ENCODE peak calls at places on chromosomes 4 and X, in five cellular contexts. Z is activated naive CD4-positive, alpha-beta T cell treated with anti-CD3 and anti-CD28 coated beads, Interleukin-2, amount 50 U/mL, for 72 hours; C is NCI-H524; I is activated CD4-positive, alpha-beta T cell treated with anti-CD3 and anti-CD28 coated beads, Interleukin-2, amount 50 U/mL, for 24 hours; A is iPS-NIHi11. O is an unnamed sample.

GRCh38 chr4:145347684-145348083 is 134.0 kb upstream of the SMAD1 start:
- DNase-seq in Z (no peak), C (no peak), I (no peak), A (no peak), O (no peak)

GRCh38 chr4:54586343-54586953 is 71.3 kb upstream of the KIT start:
- DNase-seq in Z (no peak), C (no peak), I (no peak), A (no peak), O (peak)

GRCh38 chrX:97860206-97860605 is 976.5 kb downstream of the RPA4 start:
- DNase-seq in Z (no peak), C (no peak), I (no peak), A (no peak), O (peak)

GRCh38 chrX:132815643-132816042 is 142.8 kb downstream of the HS6ST2 start:
- DNase-seq in Z (no peak), C (no peak), I (no peak), A (no peak), O (no peak)

GRCh38 chr4:172842759-172843158 is 325.9 kb upstream of the GALNT7 start:
- DNase-seq in Z (no peak), C (no peak), I (no peak), A (no peak), O (no peak)

GRCh38 chrX:41382699-41383645 is 49.0 kb downstream of the DDX3X start:
- DNase-seq in Z (no peak), C (no peak), I (no peak), A (no peak), O (no peak)

GRCh38 chr4:87946766-87947165 is 28.7 kb upstream of the SPP1 start:
- DNase-seq in Z (no peak), C (no peak), I (no peak), A (no peak), O (no peak)

GRCh38 chr4:53956053-53956452 is 108.4 kb downstream of the CHIC2 start:
- DNase-seq in Z (no peak), C (no peak), I (no peak), A (no peak), O (no peak)

GRCh38 chr4:41323706-41324105 is 67.0 kb downstream of the UCHL1 start:
- DNase-seq in Z (no peak), C (no peak), I (no peak), A (no peak), O (no peak)

GRCh38 chr4:3352505-3352904 is 59.7 kb downstream of the RGS12 start:
- DNase-seq in Z (no peak), C (no peak), I (no peak), A (no peak), O (no peak)

GRCh38 chr4:123876640-123877039 is 480.0 kb downstream of the SPRY1 start:
- DNase-seq in Z (no peak), C (no peak), I (no peak), A (no peak), O (no peak)

O was measured in AG04450.